ENCODE peak calls at places on chromosomes 7 and 10, in four cellular contexts. One of them, this sample, is unnamed.
A peak's percentile ranks its signal among the peaks of the same experiment; 100 is the strongest.

GRCh38 chr7:156966387-156966786 is 16.9 kb downstream of the NOM1 start:
- DNase-seq in CD4-positive, alpha-beta T cell: no peak
- DNase-seq in AG04450: no peak
- DNase-seq in esophagus muscularis mucosa: no peak
- DNase-seq in this sample: no peak

GRCh38 chr10:92490387-92490786 is 83.5 kb downstream of the IDE start:
- DNase-seq in esophagus muscularis mucosa: no peak
- DNase-seq in CD4-positive, alpha-beta T cell: no peak
- DNase-seq in AG04450: peak; percentile 38
- DNase-seq in this sample: no peak

GRCh38 chr10:73646598-73647041 is 5.3 kb upstream of the MYOZ1 start:
- DNase-seq in CD4-positive, alpha-beta T cell: no peak
- DNase-seq in esophagus muscularis mucosa: no peak
- DNase-seq in AG04450: no peak
- DNase-seq in this sample: no peak

GRCh38 chr10:112497347-112497950 is 50.4 kb downstream of the VTI1A start:
- DNase-seq in AG04450: no peak
- DNase-seq in esophagus muscularis mucosa: no peak
- DNase-seq in CD4-positive, alpha-beta T cell: no peak
- DNase-seq in this sample: no peak

GRCh38 chr10:80517416-80518142 is 20.1 kb upstream of the SH2D4B start:
- DNase-seq in AG04450: no peak
- DNase-seq in esophagus muscularis mucosa: no peak
- DNase-seq in CD4-positive, alpha-beta T cell: no peak
- DNase-seq in this sample: no peak

GRCh38 chr10:75433216-75433615 is 1.8 kb downstream of the LRMDA start:
- DNase-seq in esophagus muscularis mucosa: no peak
- DNase-seq in CD4-positive, alpha-beta T cell: no peak
- DNase-seq in AG04450: no peak
- DNase-seq in this sample: no peak

GRCh38 chr7:100493476-100494264 is 9.9 kb downstream of the NYAP1 start:
- DNase-seq in AG04450: no peak
- DNase-seq in CD4-positive, alpha-beta T cell: peak; percentile 41
- DNase-seq in esophagus muscularis mucosa: no peak
- DNase-seq in this sample: peak; percentile 37

GRCh38 chr7:93622036-93622714 is 47.7 kb upstream of the CALCR start:
- DNase-seq in CD4-positive, alpha-beta T cell: no peak
- DNase-seq in esophagus muscularis mucosa: no peak
- DNase-seq in AG04450: no peak
- DNase-seq in this sample: peak; percentile 57

GRCh38 chr7:90689256-90689655 is 93.1 kb downstream of the CDK14 start:
- DNase-seq in esophagus muscularis mucosa: no peak
- DNase-seq in CD4-positive, alpha-beta T cell: no peak
- DNase-seq in AG04450: no peak
- DNase-seq in this sample: no peak

GRCh38 chr10:95496246-95496911 is 64.8 kb downstream of the SORBS1 start:
- DNase-seq in esophagus muscularis mucosa: no peak
- DNase-seq in CD4-positive, alpha-beta T cell: no peak
- DNase-seq in AG04450: no peak
- DNase-seq in this sample: no peak

GRCh38 chr10:69742928-69743602 is 58.6 kb upstream of the COL13A1 start:
- DNase-seq in AG04450: no peak
- DNase-seq in esophagus muscularis mucosa: no peak
- DNase-seq in CD4-positive, alpha-beta T cell: no peak
- DNase-seq in this sample: no peak

GRCh38 chr10:69748621-69749020 is 53.1 kb upstream of the COL13A1 start:
- DNase-seq in CD4-positive, alpha-beta T cell: no peak
- DNase-seq in AG04450: no peak
- DNase-seq in esophagus muscularis mucosa: no peak
- DNase-seq in this sample: no peak

GRCh38 chr10:69747179-69747578 is 54.5 kb upstream of the COL13A1 start:
- DNase-seq in esophagus muscularis mucosa: no peak
- DNase-seq in CD4-positive, alpha-beta T cell: no peak
- DNase-seq in AG04450: no peak
- DNase-seq in this sample: no peak

GRCh38 chr10:69744971-69745370 is 56.7 kb upstream of the COL13A1 start:
- DNase-seq in AG04450: no peak
- DNase-seq in esophagus muscularis mucosa: no peak
- DNase-seq in CD4-positive, alpha-beta T cell: no peak
- DNase-seq in this sample: no peak

DNA sequence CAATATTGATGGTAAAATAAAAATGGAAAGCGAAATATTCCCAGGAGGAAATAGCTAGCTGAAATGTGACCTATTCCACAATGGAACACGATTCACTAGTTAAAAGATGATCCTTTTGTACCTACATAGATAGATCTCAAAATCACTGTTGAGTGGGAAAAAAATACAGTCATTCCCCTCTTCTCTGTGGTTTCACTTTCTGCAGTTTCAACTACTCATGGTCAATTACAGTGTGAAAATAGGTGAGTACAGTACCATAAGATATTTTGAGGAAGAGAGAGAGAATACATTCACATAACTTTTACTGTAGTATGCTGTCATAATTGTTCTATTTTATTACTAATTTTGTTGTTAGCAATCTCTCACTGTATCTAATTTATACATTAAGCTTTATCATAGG is 56.0 kb upstream of the COL13A1 start:
- DNase-seq in esophagus muscularis mucosa: no peak
- DNase-seq in CD4-positive, alpha-beta T cell: no peak
- DNase-seq in AG04450: no peak
- DNase-seq in this sample: peak; percentile 32
- H3K27ac ChIP-seq in esophagus muscularis mucosa: no peak overlapping the region
- H3K27ac ChIP-seq in CD4-positive, alpha-beta T cell: no peak overlapping the region
- H3K27ac ChIP-seq in AG04450: no peak overlapping the region
- H3K27ac ChIP-seq in this sample: no peak overlapping the region

DNA sequence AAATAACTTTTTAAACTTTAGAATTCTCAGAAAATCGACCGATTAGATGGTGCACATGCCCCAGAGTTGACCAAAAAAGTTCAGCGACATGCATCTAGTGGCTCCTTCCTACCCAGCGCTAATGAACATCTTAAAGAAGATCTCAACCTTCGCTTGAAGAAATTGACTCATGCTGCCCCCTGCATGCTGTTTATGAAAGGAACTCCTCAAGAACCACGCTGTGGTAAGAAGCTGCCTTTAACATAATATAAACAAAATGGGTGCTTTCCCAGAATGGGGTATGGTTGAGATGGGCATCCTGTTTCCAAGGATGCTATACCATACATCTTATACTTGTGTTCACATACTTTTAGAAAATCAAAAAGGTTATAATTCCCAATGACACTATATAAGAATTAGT is 24.6 kb downstream of the GLRX3 start:
- DNase-seq in CD4-positive, alpha-beta T cell: no peak
- DNase-seq in AG04450: no peak
- DNase-seq in esophagus muscularis mucosa: no peak
- DNase-seq in this sample: no peak
- TF ChIP-seq CTCF in CD4-positive, alpha-beta T cell: no peak
- TF ChIP-seq CTCF in AG04450: peak; percentile 27
- TF ChIP-seq CTCF in esophagus muscularis mucosa: no peak
- TF ChIP-seq CTCF in this sample: no peak

DNA sequence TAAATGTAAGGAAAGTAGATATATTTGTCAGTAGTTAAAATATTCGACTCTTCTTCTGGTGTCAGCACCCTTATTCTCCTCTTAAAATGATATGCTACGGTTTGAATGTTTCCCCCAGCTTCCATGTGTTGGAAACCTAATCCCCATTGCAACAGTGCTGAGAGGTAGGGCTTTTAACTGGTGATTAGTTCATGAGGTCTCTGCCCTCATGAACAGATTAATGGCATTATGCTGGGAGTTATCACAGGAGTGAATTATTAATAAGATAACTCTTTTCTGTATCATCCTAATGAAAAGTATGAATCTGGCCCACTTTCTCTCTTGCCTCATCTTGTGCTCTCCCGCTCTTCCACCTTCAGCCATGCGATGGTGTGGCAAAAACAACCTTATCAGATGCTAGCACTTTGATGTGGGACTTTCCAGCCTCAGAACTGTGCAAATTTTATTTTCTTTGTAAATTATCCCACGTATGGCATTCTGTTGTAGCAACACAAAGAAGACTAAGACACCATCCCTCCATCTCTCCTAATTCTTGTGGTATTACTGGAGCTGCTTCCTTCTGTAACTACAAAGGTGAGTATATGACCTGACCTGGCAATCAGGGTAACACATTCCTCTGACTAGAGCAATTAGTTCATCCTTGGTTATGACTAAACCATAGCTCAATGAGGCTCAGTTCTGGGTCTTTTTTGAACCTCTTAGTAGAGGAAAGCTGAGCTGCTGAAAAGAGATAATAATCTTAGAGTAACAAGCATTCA is 171.1 kb upstream of the TMEM196 start:
- DNase-seq in esophagus muscularis mucosa: no peak
- DNase-seq in CD4-positive, alpha-beta T cell: no peak
- DNase-seq in AG04450: no peak
- DNase-seq in this sample: no peak
- H3K27ac ChIP-seq in esophagus muscularis mucosa: no peak overlapping the region
- H3K27ac ChIP-seq in CD4-positive, alpha-beta T cell: no peak overlapping the region
- H3K27ac ChIP-seq in AG04450: no peak overlapping the region
- H3K27ac ChIP-seq in this sample: no peak overlapping the region

GRCh38 chr10:10235003-10235402 is 782.7 kb upstream of the CELF2 start:
- DNase-seq in AG04450: no peak
- DNase-seq in CD4-positive, alpha-beta T cell: no peak
- DNase-seq in esophagus muscularis mucosa: no peak
- DNase-seq in this sample: no peak

DNA sequence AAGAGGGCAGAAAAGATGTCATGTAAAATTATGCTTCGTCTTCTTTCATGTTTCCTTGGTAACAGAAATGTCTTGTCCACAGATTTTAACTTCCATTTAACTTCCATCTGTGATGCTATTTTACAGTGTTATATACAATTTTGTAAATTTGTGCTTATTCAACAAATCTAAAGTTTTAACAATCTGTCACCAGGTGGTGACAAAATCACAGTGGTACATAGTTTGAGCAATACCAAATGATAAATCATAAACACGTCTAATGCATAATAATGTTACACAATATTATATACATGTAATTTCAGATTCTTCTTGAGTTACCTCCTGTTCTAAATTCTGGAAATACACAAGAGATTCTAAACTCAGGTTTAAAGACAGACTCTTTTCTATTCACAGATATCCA is 784.4 kb upstream of the CELF2 start:
- DNase-seq in AG04450: no peak
- DNase-seq in CD4-positive, alpha-beta T cell: no peak
- DNase-seq in esophagus muscularis mucosa: no peak
- DNase-seq in this sample: no peak
- TF ChIP-seq CTCF in AG04450: no peak
- TF ChIP-seq CTCF in CD4-positive, alpha-beta T cell: no peak
- TF ChIP-seq CTCF in esophagus muscularis mucosa: peak; percentile 21
- TF ChIP-seq CTCF in this sample: peak; percentile 5

DNA sequence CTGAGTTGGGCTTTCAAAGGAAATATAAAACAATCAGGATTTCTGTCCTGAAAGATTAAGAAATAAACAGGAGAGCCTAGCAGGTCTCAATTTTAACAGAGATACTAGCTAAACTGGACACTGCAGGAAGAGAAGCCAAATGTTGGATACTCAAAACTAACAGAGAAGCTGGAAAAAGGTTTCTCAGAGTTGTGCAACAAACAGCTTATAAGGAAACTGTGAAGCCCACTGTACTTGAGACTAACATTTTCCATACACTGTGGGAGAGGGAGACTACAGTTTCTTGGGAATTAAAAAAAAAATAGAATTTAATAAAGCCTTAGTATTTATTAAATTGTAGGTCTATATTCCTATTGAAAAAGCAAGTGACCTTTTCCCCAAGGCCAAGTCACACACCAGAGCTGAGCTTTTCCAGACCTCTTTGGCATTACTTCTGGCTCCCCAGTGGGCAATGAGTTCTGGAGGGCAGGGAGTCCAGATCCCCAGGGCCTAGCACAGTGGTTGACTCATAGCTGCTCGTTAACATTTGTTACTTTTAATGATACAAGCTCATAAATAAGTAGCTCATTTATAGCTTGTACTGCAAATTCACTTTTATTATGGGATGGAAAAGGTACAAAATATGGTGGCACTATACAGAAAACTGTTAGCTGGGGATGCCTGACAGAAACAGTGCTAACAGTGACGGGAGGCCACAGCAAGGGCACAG is 68.3 kb downstream of the MINDY3 start:
- DNase-seq in esophagus muscularis mucosa: no peak
- DNase-seq in AG04450: no peak
- DNase-seq in CD4-positive, alpha-beta T cell: no peak
- DNase-seq in this sample: no peak
- H3K27ac ChIP-seq in esophagus muscularis mucosa: peak overlapping the region; percentile 75
- H3K27ac ChIP-seq in AG04450: no peak overlapping the region
- H3K27ac ChIP-seq in CD4-positive, alpha-beta T cell: no peak overlapping the region
- H3K27ac ChIP-seq in this sample: no peak overlapping the region

GRCh38 chr7:142523821-142524460 is 225.3 kb upstream of the PRSS1 start:
- DNase-seq in CD4-positive, alpha-beta T cell: no peak
- DNase-seq in AG04450: no peak
- DNase-seq in esophagus muscularis mucosa: peak; percentile 60
- DNase-seq in this sample: no peak
- TF ChIP-seq CTCF in CD4-positive, alpha-beta T cell: no peak
- TF ChIP-seq CTCF in AG04450: peak; percentile 32
- TF ChIP-seq CTCF in esophagus muscularis mucosa: no peak
- TF ChIP-seq CTCF in this sample: no peak

This sample was measured in MM.1S.